ENCODE peak calls at places on chromosome 5, in seven cellular contexts. L, K, R, F, A, D and B are unnamed samples.

GRCh38 chr5:6391151-6391550 is 12.8 kb upstream of the MED10 start:
- DNase-seq in A (no peak), D (no peak), L (no peak), K (no peak), R (no peak), F (no peak), B (no peak)

GRCh38 chr5:125703616-125704015 is 719.6 kb upstream of the GRAMD2B start:
- DNase-seq in L (no peak), D (no peak), K (no peak), F (no peak), A (no peak), R (peak), B (peak)

GRCh38 chr5:18043344-18043743 is 409.1 kb downstream of the TAF11L14 start:
- DNase-seq in D (peak), A (no peak), L (no peak), R (no peak), K (peak), F (no peak), B (peak)

GRCh38 chr5:80177236-80177635 is 78.6 kb downstream of the SERINC5 start:
- DNase-seq in D (no peak), A (no peak), F (no peak), K (no peak), R (no peak), L (no peak), B (no peak)

GRCh38 chr5:157659886-157660660 is 7.8 kb upstream of the SOX30 start:
- DNase-seq in L (no peak), D (no peak), A (no peak), K (no peak), F (no peak), R (no peak), B (no peak)

GRCh38 chr5:102853680-102854079 is 98.6 kb downstream of the PAM start:
- DNase-seq in R (no peak), D (no peak), F (no peak), K (no peak), A (peak), L (no peak), B (no peak)

GRCh38 chr5:152736906-152737305 is 331.8 kb upstream of the NMUR2 start:
- DNase-seq in F (no peak), D (no peak), L (no peak), R (peak), A (peak), K (peak), B (peak)

GRCh38 chr5:154793599-154794524 is 38.7 kb downstream of the LARP1 start:
- DNase-seq in F (no peak), D (no peak), K (no peak), R (peak), A (no peak), L (no peak), B (no peak)

GRCh38 chr5:113205807-113206206 is 229.0 kb downstream of the TSSK1B start:
- DNase-seq in K (no peak), F (no peak), L (no peak), A (no peak), R (peak), D (peak), B (no peak)

GRCh38 chr5:29114331-29114768 is 2076.0 kb upstream of the CDH9 start:
- DNase-seq in A (no peak), F (no peak), L (no peak), R (peak), K (peak), D (no peak), B (no peak)

GRCh38 chr5:1343931-1344901 is 683 bp downstream of the CLPTM1L start:
- DNase-seq in F (no peak), K (no peak), A (no peak), D (peak), R (peak), L (peak), B (peak)

GRCh38 chr5:122352331-122352730 is 40.3 kb downstream of the SNCAIP start:
- DNase-seq in F (no peak), R (no peak), D (no peak), K (no peak), A (no peak), L (no peak), B (no peak)

GRCh38 chr5:127934791-127935256 is 148.7 kb upstream of the SLC12A2 start:
- DNase-seq in K (peak), A (peak), R (peak), D (peak), F (no peak), L (no peak), B (peak)

GRCh38 chr5:123997354-123998215 is 485.6 kb downstream of the CSNK1G3 start:
- DNase-seq in A (no peak), K (no peak), F (no peak), L (no peak), R (peak), D (peak), B (peak)

GRCh38 chr5:74613283-74613682 is 27.2 kb downstream of the ENC1 start:
- DNase-seq in A (no peak), R (no peak), K (no peak), L (no peak), D (no peak), F (no peak), B (no peak)

GRCh38 chr5:115170128-115170923 is 618 bp upstream of the TRIM36 start:
- DNase-seq in A (peak), F (no peak), K (no peak), L (peak), D (no peak), R (no peak), B (no peak)

GRCh38 chr5:96649938-96650540 is 12.1 kb upstream of the CAST start:
- DNase-seq in K (no peak), A (no peak), F (no peak), L (no peak), R (peak), D (no peak), B (no peak)

GRCh38 chr5:83277953-83278352 is 193.6 kb upstream of the VCAN start:
- DNase-seq in K (no peak), R (no peak), D (no peak), L (no peak), A (no peak), F (no peak), B (no peak)

GRCh38 chr5:177610131-177610769 is 10.3 kb downstream of the B4GALT7 start:
- DNase-seq in F (no peak), D (no peak), R (no peak), K (no peak), A (no peak), L (no peak), B (no peak)